ENCODE peak calls at places on chromosomes 2 and 18, in five cellular contexts. One of them, this sample, is unnamed.

GRCh38 chr18:59249186-59249774 is 24.0 kb downstream of the RAX start:
- DNase-seq in stimulated activated CD8-positive, alpha-beta memory T cell treated with anti-CD3 and anti-CD28 coated beads, Interleukin-15, amount 100 ng/mL, for 24 hours: no peak
- DNase-seq in hypothalamus: peak; percentile 25
- DNase-seq in stimulated activated CD4-positive, alpha-beta T cell treated with anti-CD3 and anti-CD28 coated beads, Interleukin-15, amount 100 ng/mL, for 1 hour: no peak
- DNase-seq in mammary epithelial cell: peak; percentile 52
- DNase-seq in this sample: no peak

GRCh38 chr18:74316257-74317180 is 880 bp downstream of the C18orf63 start:
- DNase-seq in stimulated activated CD8-positive, alpha-beta memory T cell treated with anti-CD3 and anti-CD28 coated beads, Interleukin-15, amount 100 ng/mL, for 24 hours: no peak
- DNase-seq in hypothalamus: no peak
- DNase-seq in stimulated activated CD4-positive, alpha-beta T cell treated with anti-CD3 and anti-CD28 coated beads, Interleukin-15, amount 100 ng/mL, for 1 hour: no peak
- DNase-seq in mammary epithelial cell: peak; percentile 32
- DNase-seq in this sample: no peak

GRCh38 chr18:28855524-28855923 is 678.6 kb upstream of the CDH2 start:
- DNase-seq in stimulated activated CD8-positive, alpha-beta memory T cell treated with anti-CD3 and anti-CD28 coated beads, Interleukin-15, amount 100 ng/mL, for 24 hours: no peak
- DNase-seq in hypothalamus: no peak
- DNase-seq in stimulated activated CD4-positive, alpha-beta T cell treated with anti-CD3 and anti-CD28 coated beads, Interleukin-15, amount 100 ng/mL, for 1 hour: no peak
- DNase-seq in mammary epithelial cell: peak; percentile 8
- DNase-seq in this sample: no peak

GRCh38 chr2:164794432-164795231 is 47.0 kb downstream of the COBLL1 start:
- DNase-seq in stimulated activated CD8-positive, alpha-beta memory T cell treated with anti-CD3 and anti-CD28 coated beads, Interleukin-15, amount 100 ng/mL, for 24 hours: no peak
- DNase-seq in hypothalamus: no peak
- DNase-seq in stimulated activated CD4-positive, alpha-beta T cell treated with anti-CD3 and anti-CD28 coated beads, Interleukin-15, amount 100 ng/mL, for 1 hour: no peak
- DNase-seq in mammary epithelial cell: no peak
- DNase-seq in this sample: no peak

GRCh38 chr2:73944714-73945113 is 18.0 kb downstream of the DGUOK start:
- DNase-seq in stimulated activated CD8-positive, alpha-beta memory T cell treated with anti-CD3 and anti-CD28 coated beads, Interleukin-15, amount 100 ng/mL, for 24 hours: no peak
- DNase-seq in hypothalamus: no peak
- DNase-seq in stimulated activated CD4-positive, alpha-beta T cell treated with anti-CD3 and anti-CD28 coated beads, Interleukin-15, amount 100 ng/mL, for 1 hour: no peak
- DNase-seq in mammary epithelial cell: no peak
- DNase-seq in this sample: no peak

GRCh38 chr2:45103351-45104145 is 94.3 kb upstream of the SIX2 start:
- DNase-seq in stimulated activated CD8-positive, alpha-beta memory T cell treated with anti-CD3 and anti-CD28 coated beads, Interleukin-15, amount 100 ng/mL, for 24 hours: no peak
- DNase-seq in hypothalamus: no peak
- DNase-seq in stimulated activated CD4-positive, alpha-beta T cell treated with anti-CD3 and anti-CD28 coated beads, Interleukin-15, amount 100 ng/mL, for 1 hour: no peak
- DNase-seq in mammary epithelial cell: no peak
- DNase-seq in this sample: no peak

GRCh38 chr2:219277703-219278654 is 1.2 kb upstream of the DNAJB2 start:
- DNase-seq in stimulated activated CD8-positive, alpha-beta memory T cell treated with anti-CD3 and anti-CD28 coated beads, Interleukin-15, amount 100 ng/mL, for 24 hours: peak; percentile 53
- DNase-seq in hypothalamus: peak; percentile 79
- DNase-seq in stimulated activated CD4-positive, alpha-beta T cell treated with anti-CD3 and anti-CD28 coated beads, Interleukin-15, amount 100 ng/mL, for 1 hour: peak; percentile 61
- DNase-seq in mammary epithelial cell: peak; percentile 71
- DNase-seq in this sample: no peak

GRCh38 chr2:18993756-18994155 is 364.7 kb downstream of the OSR1 start:
- DNase-seq in stimulated activated CD8-positive, alpha-beta memory T cell treated with anti-CD3 and anti-CD28 coated beads, Interleukin-15, amount 100 ng/mL, for 24 hours: no peak
- DNase-seq in hypothalamus: no peak
- DNase-seq in stimulated activated CD4-positive, alpha-beta T cell treated with anti-CD3 and anti-CD28 coated beads, Interleukin-15, amount 100 ng/mL, for 1 hour: no peak
- DNase-seq in mammary epithelial cell: no peak
- DNase-seq in this sample: no peak

GRCh38 chr2:23536326-23536725 is 151.3 kb downstream of the KLHL29 start:
- DNase-seq in stimulated activated CD8-positive, alpha-beta memory T cell treated with anti-CD3 and anti-CD28 coated beads, Interleukin-15, amount 100 ng/mL, for 24 hours: no peak
- DNase-seq in hypothalamus: no peak
- DNase-seq in stimulated activated CD4-positive, alpha-beta T cell treated with anti-CD3 and anti-CD28 coated beads, Interleukin-15, amount 100 ng/mL, for 1 hour: no peak
- DNase-seq in mammary epithelial cell: no peak
- DNase-seq in this sample: no peak

GRCh38 chr2:46540496-46541342 is 61.4 kb downstream of the TMEM247 start:
- DNase-seq in stimulated activated CD8-positive, alpha-beta memory T cell treated with anti-CD3 and anti-CD28 coated beads, Interleukin-15, amount 100 ng/mL, for 24 hours: no peak
- DNase-seq in hypothalamus: no peak
- DNase-seq in stimulated activated CD4-positive, alpha-beta T cell treated with anti-CD3 and anti-CD28 coated beads, Interleukin-15, amount 100 ng/mL, for 1 hour: no peak
- DNase-seq in mammary epithelial cell: no peak
- DNase-seq in this sample: no peak

GRCh38 chr18:32469691-32470131 is 971 bp downstream of the GAREM1 start:
- DNase-seq in stimulated activated CD8-positive, alpha-beta memory T cell treated with anti-CD3 and anti-CD28 coated beads, Interleukin-15, amount 100 ng/mL, for 24 hours: no peak
- DNase-seq in hypothalamus: no peak
- DNase-seq in stimulated activated CD4-positive, alpha-beta T cell treated with anti-CD3 and anti-CD28 coated beads, Interleukin-15, amount 100 ng/mL, for 1 hour: no peak
- DNase-seq in mammary epithelial cell: peak; percentile 37
- DNase-seq in this sample: no peak

GRCh38 chr2:209331291-209331844 is 92.5 kb upstream of the MAP2 start:
- DNase-seq in stimulated activated CD8-positive, alpha-beta memory T cell treated with anti-CD3 and anti-CD28 coated beads, Interleukin-15, amount 100 ng/mL, for 24 hours: no peak
- DNase-seq in hypothalamus: no peak
- DNase-seq in stimulated activated CD4-positive, alpha-beta T cell treated with anti-CD3 and anti-CD28 coated beads, Interleukin-15, amount 100 ng/mL, for 1 hour: no peak
- DNase-seq in mammary epithelial cell: peak; percentile 19
- DNase-seq in this sample: no peak

GRCh38 chr2:65800998-65801397 is 368.6 kb upstream of the SPRED2 start:
- DNase-seq in stimulated activated CD8-positive, alpha-beta memory T cell treated with anti-CD3 and anti-CD28 coated beads, Interleukin-15, amount 100 ng/mL, for 24 hours: no peak
- DNase-seq in hypothalamus: no peak
- DNase-seq in stimulated activated CD4-positive, alpha-beta T cell treated with anti-CD3 and anti-CD28 coated beads, Interleukin-15, amount 100 ng/mL, for 1 hour: no peak
- DNase-seq in mammary epithelial cell: peak; percentile 20
- DNase-seq in this sample: no peak

GRCh38 chr18:66558773-66559172 is 45.1 kb downstream of the CDH19 start:
- DNase-seq in stimulated activated CD8-positive, alpha-beta memory T cell treated with anti-CD3 and anti-CD28 coated beads, Interleukin-15, amount 100 ng/mL, for 24 hours: no peak
- DNase-seq in hypothalamus: no peak
- DNase-seq in stimulated activated CD4-positive, alpha-beta T cell treated with anti-CD3 and anti-CD28 coated beads, Interleukin-15, amount 100 ng/mL, for 1 hour: no peak
- DNase-seq in mammary epithelial cell: peak; percentile 48
- DNase-seq in this sample: no peak

This sample was measured in epithelial cell of prostate.